ENCODE peak calls at places on chromosomes 13 and 19, in seven cellular contexts. One of them, this sample, is unnamed.

GRCh38 chr19:28313633-28314032 is 899.3 kb downstream of the UQCRFS1 start:
- DNase-seq in stimulated activated CD8-positive, alpha-beta memory T cell treated with anti-CD3 and anti-CD28 coated beads, Interleukin-4, amount 100 ng/mL, for 4 hours: no peak
- DNase-seq in NCI-H1930: no peak
- DNase-seq in activated T-helper 1 cell treated with Interleukin-2 at 50 U/mL for 16 hours: no peak
- DNase-seq in NCI-H524: no peak
- DNase-seq in activated naive CD4-positive, alpha-beta T cell treated with anti-CD3 and anti-CD28 coated beads for 36 hours: no peak
- DNase-seq in stimulated activated CD4-positive, alpha-beta T cell treated with anti-CD3 and anti-CD28 coated beads, Interleukin-15, amount 100 ng/mL, for 24 hours: no peak
- DNase-seq in this sample: no peak

GRCh38 chr13:68234278-68234677 is 1004.1 kb upstream of the PCDH9 start:
- DNase-seq in stimulated activated CD8-positive, alpha-beta memory T cell treated with anti-CD3 and anti-CD28 coated beads, Interleukin-4, amount 100 ng/mL, for 4 hours: no peak
- DNase-seq in activated T-helper 1 cell treated with Interleukin-2 at 50 U/mL for 16 hours: no peak
- DNase-seq in stimulated activated CD4-positive, alpha-beta T cell treated with anti-CD3 and anti-CD28 coated beads, Interleukin-15, amount 100 ng/mL, for 24 hours: no peak
- DNase-seq in activated naive CD4-positive, alpha-beta T cell treated with anti-CD3 and anti-CD28 coated beads for 36 hours: no peak
- DNase-seq in NCI-H524: peak; percentile 3
- DNase-seq in NCI-H1930: no peak
- DNase-seq in this sample: no peak

GRCh38 chr19:328025-328505 is 16.5 kb downstream of the MIER2 start:
- DNase-seq in stimulated activated CD8-positive, alpha-beta memory T cell treated with anti-CD3 and anti-CD28 coated beads, Interleukin-4, amount 100 ng/mL, for 4 hours: no peak
- DNase-seq in stimulated activated CD4-positive, alpha-beta T cell treated with anti-CD3 and anti-CD28 coated beads, Interleukin-15, amount 100 ng/mL, for 24 hours: no peak
- DNase-seq in NCI-H524: no peak
- DNase-seq in activated naive CD4-positive, alpha-beta T cell treated with anti-CD3 and anti-CD28 coated beads for 36 hours: no peak
- DNase-seq in NCI-H1930: no peak
- DNase-seq in activated T-helper 1 cell treated with Interleukin-2 at 50 U/mL for 16 hours: no peak
- DNase-seq in this sample: no peak

GRCh38 chr19:15427350-15427700 is 8.5 kb upstream of the AKAP8L start:
- DNase-seq in NCI-H1930: no peak
- DNase-seq in stimulated activated CD4-positive, alpha-beta T cell treated with anti-CD3 and anti-CD28 coated beads, Interleukin-15, amount 100 ng/mL, for 24 hours: no peak
- DNase-seq in activated naive CD4-positive, alpha-beta T cell treated with anti-CD3 and anti-CD28 coated beads for 36 hours: no peak
- DNase-seq in NCI-H524: no peak
- DNase-seq in activated T-helper 1 cell treated with Interleukin-2 at 50 U/mL for 16 hours: no peak
- DNase-seq in stimulated activated CD8-positive, alpha-beta memory T cell treated with anti-CD3 and anti-CD28 coated beads, Interleukin-4, amount 100 ng/mL, for 4 hours: no peak
- DNase-seq in this sample: peak; percentile 56

GRCh38 chr13:113934576-113934975 is 39.3 kb downstream of the C13orf46 start:
- DNase-seq in NCI-H524: no peak
- DNase-seq in stimulated activated CD4-positive, alpha-beta T cell treated with anti-CD3 and anti-CD28 coated beads, Interleukin-15, amount 100 ng/mL, for 24 hours: no peak
- DNase-seq in NCI-H1930: no peak
- DNase-seq in activated T-helper 1 cell treated with Interleukin-2 at 50 U/mL for 16 hours: no peak
- DNase-seq in stimulated activated CD8-positive, alpha-beta memory T cell treated with anti-CD3 and anti-CD28 coated beads, Interleukin-4, amount 100 ng/mL, for 4 hours: no peak
- DNase-seq in activated naive CD4-positive, alpha-beta T cell treated with anti-CD3 and anti-CD28 coated beads for 36 hours: no peak
- DNase-seq in this sample: no peak

GRCh38 chr19:19434483-19435045 is 29.1 kb downstream of the GATAD2A start:
- DNase-seq in activated naive CD4-positive, alpha-beta T cell treated with anti-CD3 and anti-CD28 coated beads for 36 hours: no peak
- DNase-seq in stimulated activated CD4-positive, alpha-beta T cell treated with anti-CD3 and anti-CD28 coated beads, Interleukin-15, amount 100 ng/mL, for 24 hours: no peak
- DNase-seq in NCI-H524: no peak
- DNase-seq in stimulated activated CD8-positive, alpha-beta memory T cell treated with anti-CD3 and anti-CD28 coated beads, Interleukin-4, amount 100 ng/mL, for 4 hours: no peak
- DNase-seq in activated T-helper 1 cell treated with Interleukin-2 at 50 U/mL for 16 hours: no peak
- DNase-seq in NCI-H1930: no peak
- DNase-seq in this sample: no peak

GRCh38 chr19:3075605-3076431 is 13.5 kb upstream of the TLE5 start:
- DNase-seq in activated naive CD4-positive, alpha-beta T cell treated with anti-CD3 and anti-CD28 coated beads for 36 hours: peak; percentile 80
- DNase-seq in activated T-helper 1 cell treated with Interleukin-2 at 50 U/mL for 16 hours: peak; percentile 64
- DNase-seq in NCI-H524: peak; percentile 76
- DNase-seq in NCI-H1930: peak; percentile 31
- DNase-seq in stimulated activated CD8-positive, alpha-beta memory T cell treated with anti-CD3 and anti-CD28 coated beads, Interleukin-4, amount 100 ng/mL, for 4 hours: peak; percentile 66
- DNase-seq in stimulated activated CD4-positive, alpha-beta T cell treated with anti-CD3 and anti-CD28 coated beads, Interleukin-15, amount 100 ng/mL, for 24 hours: peak; percentile 82
- DNase-seq in this sample: no peak

GRCh38 chr19:49491804-49492572 is 4.2 kb upstream of the RPS11 start:
- DNase-seq in stimulated activated CD8-positive, alpha-beta memory T cell treated with anti-CD3 and anti-CD28 coated beads, Interleukin-4, amount 100 ng/mL, for 4 hours: no peak
- DNase-seq in activated T-helper 1 cell treated with Interleukin-2 at 50 U/mL for 16 hours: no peak
- DNase-seq in NCI-H524: no peak
- DNase-seq in stimulated activated CD4-positive, alpha-beta T cell treated with anti-CD3 and anti-CD28 coated beads, Interleukin-15, amount 100 ng/mL, for 24 hours: peak; percentile 19
- DNase-seq in activated naive CD4-positive, alpha-beta T cell treated with anti-CD3 and anti-CD28 coated beads for 36 hours: no peak
- DNase-seq in NCI-H1930: no peak
- DNase-seq in this sample: no peak

GRCh38 chr19:55858401-55858800 is 22.1 kb downstream of the NLRP4 start:
- DNase-seq in stimulated activated CD4-positive, alpha-beta T cell treated with anti-CD3 and anti-CD28 coated beads, Interleukin-15, amount 100 ng/mL, for 24 hours: no peak
- DNase-seq in activated T-helper 1 cell treated with Interleukin-2 at 50 U/mL for 16 hours: no peak
- DNase-seq in NCI-H524: no peak
- DNase-seq in stimulated activated CD8-positive, alpha-beta memory T cell treated with anti-CD3 and anti-CD28 coated beads, Interleukin-4, amount 100 ng/mL, for 4 hours: no peak
- DNase-seq in activated naive CD4-positive, alpha-beta T cell treated with anti-CD3 and anti-CD28 coated beads for 36 hours: no peak
- DNase-seq in NCI-H1930: no peak
- DNase-seq in this sample: no peak

GRCh38 chr19:34733266-34733825 is 697 bp upstream of the ZNF181 start:
- DNase-seq in stimulated activated CD8-positive, alpha-beta memory T cell treated with anti-CD3 and anti-CD28 coated beads, Interleukin-4, amount 100 ng/mL, for 4 hours: no peak
- DNase-seq in activated T-helper 1 cell treated with Interleukin-2 at 50 U/mL for 16 hours: peak; percentile 2
- DNase-seq in stimulated activated CD4-positive, alpha-beta T cell treated with anti-CD3 and anti-CD28 coated beads, Interleukin-15, amount 100 ng/mL, for 24 hours: no peak
- DNase-seq in activated naive CD4-positive, alpha-beta T cell treated with anti-CD3 and anti-CD28 coated beads for 36 hours: no peak
- DNase-seq in NCI-H1930: no peak
- DNase-seq in NCI-H524: peak; percentile 74
- DNase-seq in this sample: no peak

GRCh38 chr19:18507727-18508440 is 14.0 kb downstream of the ELL start:
- DNase-seq in stimulated activated CD4-positive, alpha-beta T cell treated with anti-CD3 and anti-CD28 coated beads, Interleukin-15, amount 100 ng/mL, for 24 hours: no peak
- DNase-seq in NCI-H1930: no peak
- DNase-seq in NCI-H524: no peak
- DNase-seq in activated T-helper 1 cell treated with Interleukin-2 at 50 U/mL for 16 hours: no peak
- DNase-seq in stimulated activated CD8-positive, alpha-beta memory T cell treated with anti-CD3 and anti-CD28 coated beads, Interleukin-4, amount 100 ng/mL, for 4 hours: no peak
- DNase-seq in activated naive CD4-positive, alpha-beta T cell treated with anti-CD3 and anti-CD28 coated beads for 36 hours: no peak
- DNase-seq in this sample: no peak

GRCh38 chr19:9913237-9914000 is 22.9 kb downstream of the OLFM2 start:
- DNase-seq in stimulated activated CD8-positive, alpha-beta memory T cell treated with anti-CD3 and anti-CD28 coated beads, Interleukin-4, amount 100 ng/mL, for 4 hours: no peak
- DNase-seq in NCI-H1930: peak; percentile 33
- DNase-seq in activated T-helper 1 cell treated with Interleukin-2 at 50 U/mL for 16 hours: no peak
- DNase-seq in stimulated activated CD4-positive, alpha-beta T cell treated with anti-CD3 and anti-CD28 coated beads, Interleukin-15, amount 100 ng/mL, for 24 hours: peak; percentile 26
- DNase-seq in activated naive CD4-positive, alpha-beta T cell treated with anti-CD3 and anti-CD28 coated beads for 36 hours: no peak
- DNase-seq in NCI-H524: peak; percentile 29
- DNase-seq in this sample: no peak

GRCh38 chr13:49791753-49792549 is 531 bp downstream of the KPNA3 start:
- DNase-seq in NCI-H1930: no peak
- DNase-seq in NCI-H524: peak; percentile 55
- DNase-seq in activated T-helper 1 cell treated with Interleukin-2 at 50 U/mL for 16 hours: peak; percentile 22
- DNase-seq in stimulated activated CD4-positive, alpha-beta T cell treated with anti-CD3 and anti-CD28 coated beads, Interleukin-15, amount 100 ng/mL, for 24 hours: peak; percentile 66
- DNase-seq in stimulated activated CD8-positive, alpha-beta memory T cell treated with anti-CD3 and anti-CD28 coated beads, Interleukin-4, amount 100 ng/mL, for 4 hours: no peak
- DNase-seq in activated naive CD4-positive, alpha-beta T cell treated with anti-CD3 and anti-CD28 coated beads for 36 hours: peak; percentile 47
- DNase-seq in this sample: peak; percentile 73

GRCh38 chr13:108407495-108407894 is 138.0 kb downstream of the TNFSF13B start:
- DNase-seq in activated naive CD4-positive, alpha-beta T cell treated with anti-CD3 and anti-CD28 coated beads for 36 hours: no peak
- DNase-seq in NCI-H1930: no peak
- DNase-seq in stimulated activated CD4-positive, alpha-beta T cell treated with anti-CD3 and anti-CD28 coated beads, Interleukin-15, amount 100 ng/mL, for 24 hours: no peak
- DNase-seq in stimulated activated CD8-positive, alpha-beta memory T cell treated with anti-CD3 and anti-CD28 coated beads, Interleukin-4, amount 100 ng/mL, for 4 hours: no peak
- DNase-seq in NCI-H524: no peak
- DNase-seq in activated T-helper 1 cell treated with Interleukin-2 at 50 U/mL for 16 hours: no peak
- DNase-seq in this sample: no peak

GRCh38 chr13:73656863-73657262 is 477.3 kb downstream of the KLF12 start:
- DNase-seq in stimulated activated CD8-positive, alpha-beta memory T cell treated with anti-CD3 and anti-CD28 coated beads, Interleukin-4, amount 100 ng/mL, for 4 hours: no peak
- DNase-seq in activated naive CD4-positive, alpha-beta T cell treated with anti-CD3 and anti-CD28 coated beads for 36 hours: no peak
- DNase-seq in NCI-H1930: no peak
- DNase-seq in activated T-helper 1 cell treated with Interleukin-2 at 50 U/mL for 16 hours: no peak
- DNase-seq in stimulated activated CD4-positive, alpha-beta T cell treated with anti-CD3 and anti-CD28 coated beads, Interleukin-15, amount 100 ng/mL, for 24 hours: no peak
- DNase-seq in NCI-H524: no peak
- DNase-seq in this sample: no peak

GRCh38 chr13:108342369-108343289 is 73.1 kb downstream of the TNFSF13B start:
- DNase-seq in activated T-helper 1 cell treated with Interleukin-2 at 50 U/mL for 16 hours: no peak
- DNase-seq in NCI-H1930: peak; percentile 38
- DNase-seq in NCI-H524: peak; percentile 66
- DNase-seq in stimulated activated CD8-positive, alpha-beta memory T cell treated with anti-CD3 and anti-CD28 coated beads, Interleukin-4, amount 100 ng/mL, for 4 hours: no peak
- DNase-seq in stimulated activated CD4-positive, alpha-beta T cell treated with anti-CD3 and anti-CD28 coated beads, Interleukin-15, amount 100 ng/mL, for 24 hours: no peak
- DNase-seq in activated naive CD4-positive, alpha-beta T cell treated with anti-CD3 and anti-CD28 coated beads for 36 hours: peak; percentile 28
- DNase-seq in this sample: no peak

This sample was measured in Right ventricle myocardium inferior.